ENCODE peak calls at places on chromosomes 11 and 22, in seven cellular contexts. K is activated CD8-positive, alpha-beta memory T cell treated with anti-CD3 and anti-CD28 coated beads, Interleukin-2, amount 50 U/mL, for 48 hours; G is mesenchymal stem cell; C is activated CD4-positive, alpha-beta T cell treated with anti-CD3 and anti-CD28 coated beads, Interleukin-2, amount 10 ng/mL, durations not matched to agents 7 days and 5 days; Y is coronary artery; O is erythroblast; H is posterior vena cava. A is an unnamed sample.

GRCh38 chr11:57566035-57566504 is 1.4 kb downstream of the UBE2L6 start:
- DNase-seq in G (peak), K (no peak), O (peak), Y (no peak), C (peak), H (no peak), A (peak)

GRCh38 chr11:33910261-33910959 is 18.5 kb upstream of the LMO2 start:
- DNase-seq in C (no peak), H (no peak), G (no peak), K (no peak), O (no peak), Y (no peak), A (no peak)

GRCh38 chr11:20002312-20003216 is 157.7 kb downstream of the DBX1 start:
- DNase-seq in G (no peak), K (no peak), Y (no peak), H (no peak), C (no peak), O (no peak), A (no peak)

GRCh38 chr11:126109941-126110731 is 47.5 kb upstream of the CDON start:
- DNase-seq in O (no peak), K (no peak), G (peak), H (no peak), C (no peak), Y (no peak), A (no peak)

GRCh38 chr11:132028380-132029240 is 658.2 kb downstream of the NTM start:
- DNase-seq in G (peak), Y (no peak), H (no peak), O (peak), K (no peak), C (peak), A (no peak)

GRCh38 chr11:47003180-47003877 is 66.8 kb downstream of the CSTPP1 start:
- DNase-seq in K (no peak), Y (no peak), G (no peak), H (no peak), C (no peak), O (peak), A (peak)

GRCh38 chr11:57776101-57776511 is 14.5 kb downstream of the CTNND1 start:
- DNase-seq in O (no peak), G (peak), Y (no peak), H (no peak), C (no peak), K (no peak), A (no peak)

GRCh38 chr11:16780146-16780545 is 41.7 kb downstream of the C11orf58 start:
- DNase-seq in C (no peak), H (peak), K (no peak), O (no peak), G (no peak), Y (no peak), A (no peak)

GRCh38 chr11:10581481-10582019 is 13.1 kb upstream of the LYVE1 start:
- DNase-seq in K (no peak), C (no peak), Y (no peak), G (peak), O (no peak), H (peak), A (peak)

GRCh38 chr11:102007567-102008437 is 39.4 kb upstream of the CFAP300 start:
- DNase-seq in Y (no peak), C (no peak), G (peak), H (no peak), K (no peak), O (peak), A (peak)

GRCh38 chr11:120344302-120345004 is 8.2 kb downstream of the ARHGEF12 start:
- DNase-seq in O (peak), G (peak), K (no peak), H (no peak), C (peak), Y (no peak), A (peak)

GRCh38 chr11:46290598-46291309 is 13.3 kb downstream of the CREB3L1 start:
- DNase-seq in Y (no peak), H (peak), C (no peak), G (peak), K (no peak), O (peak), A (no peak)

GRCh38 chr22:24244144-24244787 is 616 bp downstream of the GGT5 start:
- DNase-seq in H (no peak), C (no peak), G (peak), K (no peak), Y (no peak), O (no peak), A (peak)

GRCh38 chr11:106152013-106152412 is 74.6 kb downstream of the AASDHPPT start:
- DNase-seq in Y (no peak), G (peak), O (no peak), C (no peak), H (no peak), K (no peak), A (no peak)

A was measured in Kasumi-1.